ENCODE peak calls at places on chromosomes 6 and 20, in ten cellular contexts. One of them, this sample, is unnamed.

GRCh38 chr20:17849901-17850673 is 118.5 kb downstream of the SNX5 start:
- DNase-seq in stimulated activated CD8-positive, alpha-beta memory T cell treated with anti-CD3 and anti-CD28 coated beads, Interleukin-15, amount 100 ng/mL, for 48 hours: no peak
- DNase-seq in neural crest cell: no peak
- DNase-seq in NCI-H2081: no peak
- DNase-seq in skeletal muscle cell: peak
- DNase-seq in NCI-H1105 treated with DMSO at 0.1 percent for 48 hours: no peak
- DNase-seq in CD8-positive, alpha-beta T cell: no peak
- DNase-seq in NCI-H1417 treated with DMSO at 0.1 percent for 48 hours: no peak
- DNase-seq in heart right ventricle: peak
- DNase-seq in Right ventricle myocardium superior: peak
- DNase-seq in this sample: no peak

GRCh38 chr6:86715676-86716075 is 221.7 kb upstream of the HTR1E start:
- DNase-seq in CD8-positive, alpha-beta T cell: no peak
- DNase-seq in NCI-H2081: no peak
- DNase-seq in neural crest cell: no peak
- DNase-seq in skeletal muscle cell: no peak
- DNase-seq in stimulated activated CD8-positive, alpha-beta memory T cell treated with anti-CD3 and anti-CD28 coated beads, Interleukin-15, amount 100 ng/mL, for 48 hours: no peak
- DNase-seq in Right ventricle myocardium superior: no peak
- DNase-seq in NCI-H1417 treated with DMSO at 0.1 percent for 48 hours: no peak
- DNase-seq in heart right ventricle: no peak
- DNase-seq in NCI-H1105 treated with DMSO at 0.1 percent for 48 hours: no peak
- DNase-seq in this sample: no peak

GRCh38 chr6:27136077-27136644 is 111.3 kb upstream of the PRSS16 start:
- DNase-seq in Right ventricle myocardium superior: no peak
- DNase-seq in heart right ventricle: no peak
- DNase-seq in neural crest cell: no peak
- DNase-seq in skeletal muscle cell: no peak
- DNase-seq in NCI-H1417 treated with DMSO at 0.1 percent for 48 hours: no peak
- DNase-seq in stimulated activated CD8-positive, alpha-beta memory T cell treated with anti-CD3 and anti-CD28 coated beads, Interleukin-15, amount 100 ng/mL, for 48 hours: no peak
- DNase-seq in CD8-positive, alpha-beta T cell: no peak
- DNase-seq in NCI-H1105 treated with DMSO at 0.1 percent for 48 hours: no peak
- DNase-seq in NCI-H2081: no peak
- DNase-seq in this sample: no peak

GRCh38 chr6:147207851-147208754 is 3.9 kb downstream of the STXBP5 start:
- DNase-seq in NCI-H1105 treated with DMSO at 0.1 percent for 48 hours: no peak
- DNase-seq in NCI-H2081: no peak
- DNase-seq in CD8-positive, alpha-beta T cell: no peak
- DNase-seq in Right ventricle myocardium superior: no peak
- DNase-seq in heart right ventricle: no peak
- DNase-seq in neural crest cell: no peak
- DNase-seq in NCI-H1417 treated with DMSO at 0.1 percent for 48 hours: no peak
- DNase-seq in skeletal muscle cell: no peak
- DNase-seq in stimulated activated CD8-positive, alpha-beta memory T cell treated with anti-CD3 and anti-CD28 coated beads, Interleukin-15, amount 100 ng/mL, for 48 hours: no peak
- DNase-seq in this sample: no peak

GRCh38 chr20:46631874-46632446 is 19.3 kb downstream of the SLC13A3 start:
- DNase-seq in NCI-H1105 treated with DMSO at 0.1 percent for 48 hours: no peak
- DNase-seq in NCI-H1417 treated with DMSO at 0.1 percent for 48 hours: no peak
- DNase-seq in NCI-H2081: no peak
- DNase-seq in heart right ventricle: no peak
- DNase-seq in CD8-positive, alpha-beta T cell: no peak
- DNase-seq in skeletal muscle cell: no peak
- DNase-seq in neural crest cell: no peak
- DNase-seq in stimulated activated CD8-positive, alpha-beta memory T cell treated with anti-CD3 and anti-CD28 coated beads, Interleukin-15, amount 100 ng/mL, for 48 hours: no peak
- DNase-seq in Right ventricle myocardium superior: no peak
- DNase-seq in this sample: no peak

GRCh38 chr6:47000842-47001241 is 41.3 kb downstream of the ADGRF1 start:
- DNase-seq in neural crest cell: no peak
- DNase-seq in skeletal muscle cell: no peak
- DNase-seq in NCI-H2081: peak
- DNase-seq in heart right ventricle: no peak
- DNase-seq in Right ventricle myocardium superior: no peak
- DNase-seq in stimulated activated CD8-positive, alpha-beta memory T cell treated with anti-CD3 and anti-CD28 coated beads, Interleukin-15, amount 100 ng/mL, for 48 hours: no peak
- DNase-seq in NCI-H1105 treated with DMSO at 0.1 percent for 48 hours: peak
- DNase-seq in CD8-positive, alpha-beta T cell: no peak
- DNase-seq in NCI-H1417 treated with DMSO at 0.1 percent for 48 hours: no peak
- DNase-seq in this sample: no peak

GRCh38 chr6:138986578-138986977 is 1.5 kb downstream of the REPS1 start:
- DNase-seq in NCI-H2081: no peak
- DNase-seq in CD8-positive, alpha-beta T cell: no peak
- DNase-seq in neural crest cell: no peak
- DNase-seq in stimulated activated CD8-positive, alpha-beta memory T cell treated with anti-CD3 and anti-CD28 coated beads, Interleukin-15, amount 100 ng/mL, for 48 hours: no peak
- DNase-seq in NCI-H1105 treated with DMSO at 0.1 percent for 48 hours: peak
- DNase-seq in Right ventricle myocardium superior: no peak
- DNase-seq in NCI-H1417 treated with DMSO at 0.1 percent for 48 hours: no peak
- DNase-seq in heart right ventricle: no peak
- DNase-seq in skeletal muscle cell: no peak
- DNase-seq in this sample: no peak

GRCh38 chr6:152441892-152442291 is 195.3 kb downstream of the SYNE1 start:
- DNase-seq in NCI-H1417 treated with DMSO at 0.1 percent for 48 hours: no peak
- DNase-seq in NCI-H1105 treated with DMSO at 0.1 percent for 48 hours: peak
- DNase-seq in neural crest cell: no peak
- DNase-seq in skeletal muscle cell: no peak
- DNase-seq in CD8-positive, alpha-beta T cell: no peak
- DNase-seq in Right ventricle myocardium superior: no peak
- DNase-seq in heart right ventricle: no peak
- DNase-seq in NCI-H2081: no peak
- DNase-seq in stimulated activated CD8-positive, alpha-beta memory T cell treated with anti-CD3 and anti-CD28 coated beads, Interleukin-15, amount 100 ng/mL, for 48 hours: no peak
- DNase-seq in this sample: no peak

GRCh38 chr6:19839237-19839546 is 2.0 kb downstream of the ID4 start:
- DNase-seq in heart right ventricle: no peak
- DNase-seq in NCI-H1105 treated with DMSO at 0.1 percent for 48 hours: no peak
- DNase-seq in skeletal muscle cell: no peak
- DNase-seq in NCI-H2081: no peak
- DNase-seq in stimulated activated CD8-positive, alpha-beta memory T cell treated with anti-CD3 and anti-CD28 coated beads, Interleukin-15, amount 100 ng/mL, for 48 hours: no peak
- DNase-seq in neural crest cell: no peak
- DNase-seq in NCI-H1417 treated with DMSO at 0.1 percent for 48 hours: no peak
- DNase-seq in Right ventricle myocardium superior: no peak
- DNase-seq in CD8-positive, alpha-beta T cell: no peak
- DNase-seq in this sample: no peak

GRCh38 chr6:126033696-126034095 is 47.4 kb downstream of the TRMT11 start:
- DNase-seq in Right ventricle myocardium superior: no peak
- DNase-seq in NCI-H1417 treated with DMSO at 0.1 percent for 48 hours: no peak
- DNase-seq in NCI-H1105 treated with DMSO at 0.1 percent for 48 hours: peak
- DNase-seq in heart right ventricle: no peak
- DNase-seq in stimulated activated CD8-positive, alpha-beta memory T cell treated with anti-CD3 and anti-CD28 coated beads, Interleukin-15, amount 100 ng/mL, for 48 hours: no peak
- DNase-seq in NCI-H2081: peak
- DNase-seq in skeletal muscle cell: peak
- DNase-seq in CD8-positive, alpha-beta T cell: no peak
- DNase-seq in neural crest cell: no peak
- DNase-seq in this sample: peak

GRCh38 chr20:16942702-16943101 is 194.5 kb downstream of the OTOR start:
- DNase-seq in heart right ventricle: no peak
- DNase-seq in CD8-positive, alpha-beta T cell: no peak
- DNase-seq in neural crest cell: no peak
- DNase-seq in stimulated activated CD8-positive, alpha-beta memory T cell treated with anti-CD3 and anti-CD28 coated beads, Interleukin-15, amount 100 ng/mL, for 48 hours: no peak
- DNase-seq in skeletal muscle cell: peak
- DNase-seq in NCI-H1105 treated with DMSO at 0.1 percent for 48 hours: no peak
- DNase-seq in Right ventricle myocardium superior: no peak
- DNase-seq in NCI-H1417 treated with DMSO at 0.1 percent for 48 hours: no peak
- DNase-seq in NCI-H2081: no peak
- DNase-seq in this sample: no peak

GRCh38 chr6:89111933-89112332 is 5.9 kb downstream of the SRSF12 start:
- DNase-seq in heart right ventricle: no peak
- DNase-seq in CD8-positive, alpha-beta T cell: no peak
- DNase-seq in NCI-H1417 treated with DMSO at 0.1 percent for 48 hours: no peak
- DNase-seq in NCI-H1105 treated with DMSO at 0.1 percent for 48 hours: no peak
- DNase-seq in Right ventricle myocardium superior: no peak
- DNase-seq in NCI-H2081: no peak
- DNase-seq in neural crest cell: no peak
- DNase-seq in skeletal muscle cell: no peak
- DNase-seq in stimulated activated CD8-positive, alpha-beta memory T cell treated with anti-CD3 and anti-CD28 coated beads, Interleukin-15, amount 100 ng/mL, for 48 hours: no peak
- DNase-seq in this sample: no peak

GRCh38 chr6:63307581-63308246 is 12.1 kb downstream of the LGSN start:
- DNase-seq in stimulated activated CD8-positive, alpha-beta memory T cell treated with anti-CD3 and anti-CD28 coated beads, Interleukin-15, amount 100 ng/mL, for 48 hours: no peak
- DNase-seq in NCI-H2081: peak
- DNase-seq in Right ventricle myocardium superior: no peak
- DNase-seq in NCI-H1417 treated with DMSO at 0.1 percent for 48 hours: no peak
- DNase-seq in heart right ventricle: no peak
- DNase-seq in CD8-positive, alpha-beta T cell: no peak
- DNase-seq in neural crest cell: no peak
- DNase-seq in skeletal muscle cell: peak
- DNase-seq in NCI-H1105 treated with DMSO at 0.1 percent for 48 hours: peak
- DNase-seq in this sample: peak

GRCh38 chr6:168367285-168367720 is 47.7 kb upstream of the DACT2 start:
- DNase-seq in stimulated activated CD8-positive, alpha-beta memory T cell treated with anti-CD3 and anti-CD28 coated beads, Interleukin-15, amount 100 ng/mL, for 48 hours: no peak
- DNase-seq in NCI-H1105 treated with DMSO at 0.1 percent for 48 hours: no peak
- DNase-seq in neural crest cell: no peak
- DNase-seq in NCI-H1417 treated with DMSO at 0.1 percent for 48 hours: no peak
- DNase-seq in CD8-positive, alpha-beta T cell: no peak
- DNase-seq in skeletal muscle cell: no peak
- DNase-seq in heart right ventricle: no peak
- DNase-seq in Right ventricle myocardium superior: peak
- DNase-seq in NCI-H2081: no peak
- DNase-seq in this sample: no peak

GRCh38 chr6:139073118-139073517 is 44.6 kb downstream of the ABRACL start:
- DNase-seq in NCI-H2081: no peak
- DNase-seq in heart right ventricle: no peak
- DNase-seq in stimulated activated CD8-positive, alpha-beta memory T cell treated with anti-CD3 and anti-CD28 coated beads, Interleukin-15, amount 100 ng/mL, for 48 hours: no peak
- DNase-seq in skeletal muscle cell: no peak
- DNase-seq in NCI-H1417 treated with DMSO at 0.1 percent for 48 hours: no peak
- DNase-seq in neural crest cell: no peak
- DNase-seq in Right ventricle myocardium superior: no peak
- DNase-seq in CD8-positive, alpha-beta T cell: no peak
- DNase-seq in NCI-H1105 treated with DMSO at 0.1 percent for 48 hours: no peak
- DNase-seq in this sample: no peak

GRCh38 chr6:34810936-34811632 is 19.2 kb downstream of the BLTP3A start:
- DNase-seq in stimulated activated CD8-positive, alpha-beta memory T cell treated with anti-CD3 and anti-CD28 coated beads, Interleukin-15, amount 100 ng/mL, for 48 hours: no peak
- DNase-seq in NCI-H2081: no peak
- DNase-seq in NCI-H1417 treated with DMSO at 0.1 percent for 48 hours: no peak
- DNase-seq in Right ventricle myocardium superior: no peak
- DNase-seq in heart right ventricle: no peak
- DNase-seq in NCI-H1105 treated with DMSO at 0.1 percent for 48 hours: no peak
- DNase-seq in skeletal muscle cell: no peak
- DNase-seq in CD8-positive, alpha-beta T cell: no peak
- DNase-seq in neural crest cell: no peak
- DNase-seq in this sample: no peak

GRCh38 chr20:32707691-32708581 is 34.2 kb upstream of the C20orf203 start:
- DNase-seq in NCI-H1105 treated with DMSO at 0.1 percent for 48 hours: no peak
- DNase-seq in skeletal muscle cell: no peak
- DNase-seq in neural crest cell: no peak
- DNase-seq in stimulated activated CD8-positive, alpha-beta memory T cell treated with anti-CD3 and anti-CD28 coated beads, Interleukin-15, amount 100 ng/mL, for 48 hours: no peak
- DNase-seq in Right ventricle myocardium superior: no peak
- DNase-seq in heart right ventricle: no peak
- DNase-seq in NCI-H2081: no peak
- DNase-seq in NCI-H1417 treated with DMSO at 0.1 percent for 48 hours: no peak
- DNase-seq in CD8-positive, alpha-beta T cell: no peak
- DNase-seq in this sample: no peak

GRCh38 chr6:14082771-14083170 is 34.8 kb upstream of the CD83 start:
- DNase-seq in skeletal muscle cell: no peak
- DNase-seq in NCI-H1417 treated with DMSO at 0.1 percent for 48 hours: no peak
- DNase-seq in Right ventricle myocardium superior: no peak
- DNase-seq in neural crest cell: no peak
- DNase-seq in NCI-H2081: no peak
- DNase-seq in NCI-H1105 treated with DMSO at 0.1 percent for 48 hours: no peak
- DNase-seq in CD8-positive, alpha-beta T cell: no peak
- DNase-seq in stimulated activated CD8-positive, alpha-beta memory T cell treated with anti-CD3 and anti-CD28 coated beads, Interleukin-15, amount 100 ng/mL, for 48 hours: no peak
- DNase-seq in heart right ventricle: no peak
- DNase-seq in this sample: no peak

GRCh38 chr20:4160761-4161305 is 145.5 kb upstream of the RNF24 start:
- DNase-seq in CD8-positive, alpha-beta T cell: no peak
- DNase-seq in heart right ventricle: peak
- DNase-seq in NCI-H1417 treated with DMSO at 0.1 percent for 48 hours: no peak
- DNase-seq in NCI-H2081: no peak
- DNase-seq in skeletal muscle cell: peak
- DNase-seq in neural crest cell: peak
- DNase-seq in NCI-H1105 treated with DMSO at 0.1 percent for 48 hours: no peak
- DNase-seq in stimulated activated CD8-positive, alpha-beta memory T cell treated with anti-CD3 and anti-CD28 coated beads, Interleukin-15, amount 100 ng/mL, for 48 hours: peak
- DNase-seq in Right ventricle myocardium superior: peak
- DNase-seq in this sample: no peak

GRCh38 chr6:52746213-52746612 is 17.1 kb downstream of the GSTA2 start:
- DNase-seq in NCI-H1417 treated with DMSO at 0.1 percent for 48 hours: no peak
- DNase-seq in heart right ventricle: no peak
- DNase-seq in NCI-H1105 treated with DMSO at 0.1 percent for 48 hours: no peak
- DNase-seq in skeletal muscle cell: no peak
- DNase-seq in CD8-positive, alpha-beta T cell: no peak
- DNase-seq in NCI-H2081: no peak
- DNase-seq in stimulated activated CD8-positive, alpha-beta memory T cell treated with anti-CD3 and anti-CD28 coated beads, Interleukin-15, amount 100 ng/mL, for 48 hours: no peak
- DNase-seq in Right ventricle myocardium superior: no peak
- DNase-seq in neural crest cell: no peak
- DNase-seq in this sample: no peak

GRCh38 chr6:37548067-37548674 is 48.5 kb upstream of the CCDC167 start:
- DNase-seq in NCI-H2081: no peak
- DNase-seq in CD8-positive, alpha-beta T cell: no peak
- DNase-seq in stimulated activated CD8-positive, alpha-beta memory T cell treated with anti-CD3 and anti-CD28 coated beads, Interleukin-15, amount 100 ng/mL, for 48 hours: no peak
- DNase-seq in Right ventricle myocardium superior: no peak
- DNase-seq in skeletal muscle cell: no peak
- DNase-seq in neural crest cell: no peak
- DNase-seq in NCI-H1105 treated with DMSO at 0.1 percent for 48 hours: no peak
- DNase-seq in NCI-H1417 treated with DMSO at 0.1 percent for 48 hours: no peak
- DNase-seq in heart right ventricle: no peak
- DNase-seq in this sample: no peak

GRCh38 chr20:41086402-41087324 is 50.7 kb upstream of the PLCG1 start:
- DNase-seq in stimulated activated CD8-positive, alpha-beta memory T cell treated with anti-CD3 and anti-CD28 coated beads, Interleukin-15, amount 100 ng/mL, for 48 hours: no peak
- DNase-seq in Right ventricle myocardium superior: no peak
- DNase-seq in skeletal muscle cell: no peak
- DNase-seq in heart right ventricle: no peak
- DNase-seq in CD8-positive, alpha-beta T cell: no peak
- DNase-seq in NCI-H1105 treated with DMSO at 0.1 percent for 48 hours: peak
- DNase-seq in NCI-H1417 treated with DMSO at 0.1 percent for 48 hours: peak
- DNase-seq in neural crest cell: no peak
- DNase-seq in NCI-H2081: peak
- DNase-seq in this sample: peak

GRCh38 chr6:11609324-11610071 is 71.9 kb downstream of the TMEM170B start:
- DNase-seq in heart right ventricle: peak
- DNase-seq in NCI-H2081: no peak
- DNase-seq in stimulated activated CD8-positive, alpha-beta memory T cell treated with anti-CD3 and anti-CD28 coated beads, Interleukin-15, amount 100 ng/mL, for 48 hours: no peak
- DNase-seq in NCI-H1417 treated with DMSO at 0.1 percent for 48 hours: no peak
- DNase-seq in CD8-positive, alpha-beta T cell: no peak
- DNase-seq in Right ventricle myocardium superior: peak
- DNase-seq in neural crest cell: no peak
- DNase-seq in NCI-H1105 treated with DMSO at 0.1 percent for 48 hours: no peak
- DNase-seq in skeletal muscle cell: peak
- DNase-seq in this sample: no peak

GRCh38 chr6:157518399-157519250 is 137.6 kb downstream of the ZDHHC14 start:
- DNase-seq in CD8-positive, alpha-beta T cell: no peak
- DNase-seq in neural crest cell: no peak
- DNase-seq in Right ventricle myocardium superior: peak
- DNase-seq in NCI-H1417 treated with DMSO at 0.1 percent for 48 hours: no peak
- DNase-seq in stimulated activated CD8-positive, alpha-beta memory T cell treated with anti-CD3 and anti-CD28 coated beads, Interleukin-15, amount 100 ng/mL, for 48 hours: no peak
- DNase-seq in heart right ventricle: no peak
- DNase-seq in NCI-H1105 treated with DMSO at 0.1 percent for 48 hours: no peak
- DNase-seq in skeletal muscle cell: no peak
- DNase-seq in NCI-H2081: no peak
- DNase-seq in this sample: no peak

GRCh38 chr6:113694278-113695077 is 162.7 kb upstream of the MARCKS start:
- DNase-seq in Right ventricle myocardium superior: no peak
- DNase-seq in NCI-H1105 treated with DMSO at 0.1 percent for 48 hours: no peak
- DNase-seq in NCI-H2081: no peak
- DNase-seq in neural crest cell: no peak
- DNase-seq in stimulated activated CD8-positive, alpha-beta memory T cell treated with anti-CD3 and anti-CD28 coated beads, Interleukin-15, amount 100 ng/mL, for 48 hours: no peak
- DNase-seq in CD8-positive, alpha-beta T cell: no peak
- DNase-seq in NCI-H1417 treated with DMSO at 0.1 percent for 48 hours: no peak
- DNase-seq in skeletal muscle cell: no peak
- DNase-seq in heart right ventricle: no peak
- DNase-seq in this sample: no peak

GRCh38 chr6:117481278-117481925 is 1.1 kb upstream of the DCBLD1 start:
- DNase-seq in stimulated activated CD8-positive, alpha-beta memory T cell treated with anti-CD3 and anti-CD28 coated beads, Interleukin-15, amount 100 ng/mL, for 48 hours: no peak
- DNase-seq in Right ventricle myocardium superior: no peak
- DNase-seq in neural crest cell: no peak
- DNase-seq in CD8-positive, alpha-beta T cell: no peak
- DNase-seq in skeletal muscle cell: no peak
- DNase-seq in NCI-H1417 treated with DMSO at 0.1 percent for 48 hours: no peak
- DNase-seq in NCI-H2081: no peak
- DNase-seq in NCI-H1105 treated with DMSO at 0.1 percent for 48 hours: no peak
- DNase-seq in heart right ventricle: no peak
- DNase-seq in this sample: no peak

GRCh38 chr6:131400054-131400781 is 172.8 kb upstream of the ARG1 start:
- DNase-seq in neural crest cell: no peak
- DNase-seq in CD8-positive, alpha-beta T cell: no peak
- DNase-seq in NCI-H1417 treated with DMSO at 0.1 percent for 48 hours: no peak
- DNase-seq in Right ventricle myocardium superior: no peak
- DNase-seq in NCI-H2081: no peak
- DNase-seq in skeletal muscle cell: peak
- DNase-seq in NCI-H1105 treated with DMSO at 0.1 percent for 48 hours: no peak
- DNase-seq in stimulated activated CD8-positive, alpha-beta memory T cell treated with anti-CD3 and anti-CD28 coated beads, Interleukin-15, amount 100 ng/mL, for 48 hours: no peak
- DNase-seq in heart right ventricle: no peak
- DNase-seq in this sample: peak

GRCh38 chr6:150025201-150025917 is at the start of gene RAET1L:
- DNase-seq in stimulated activated CD8-positive, alpha-beta memory T cell treated with anti-CD3 and anti-CD28 coated beads, Interleukin-15, amount 100 ng/mL, for 48 hours: no peak
- DNase-seq in NCI-H2081: no peak
- DNase-seq in Right ventricle myocardium superior: peak
- DNase-seq in NCI-H1417 treated with DMSO at 0.1 percent for 48 hours: no peak
- DNase-seq in CD8-positive, alpha-beta T cell: no peak
- DNase-seq in skeletal muscle cell: peak
- DNase-seq in heart right ventricle: peak
- DNase-seq in neural crest cell: no peak
- DNase-seq in NCI-H1105 treated with DMSO at 0.1 percent for 48 hours: no peak
- DNase-seq in this sample: no peak

This sample was measured in HEK293T.